ENCODE peak calls at places on chromosomes 5 and 9, in nine cellular contexts. U is choroid plexus epithelial cell, L is PC-9, W is ovary, P is psoas muscle, A is nephron progenitor cell, B is cardiac muscle cell, M is mesothelial cell of epicardium, D is fibroblast of mammary gland. I is an unnamed sample.
A peak's percentile ranks its signal among the peaks of the same experiment; 100 is the strongest.

GRCh38 chr9:14907360-14907685 is 2.9 kb downstream of the FREM1 start:
- DNase-seq in M (no peak), P (no peak), U (no peak), W (no peak), B (peak; percentile 26), D (no peak), A (peak; percentile 13), L (no peak), I (no peak)

GRCh38 chr9:89083626-89084025 is 92.4 kb downstream of the S1PR3 start:
- DNase-seq in M (no peak), P (no peak), A (no peak), L (no peak), W (no peak), U (no peak), D (no peak), B (no peak), I (no peak)

GRCh38 chr9:104746798-104747197 is 685 bp upstream of the NIPSNAP3A start:
- DNase-seq in P (no peak), W (no peak), L (no peak), M (no peak), B (no peak), D (no peak), A (no peak), U (no peak), I (no peak)

GRCh38 chr5:28750236-28750635 is 1711.8 kb upstream of the CDH9 start:
- DNase-seq in A (no peak), M (no peak), P (no peak), W (no peak), B (no peak), L (no peak), D (peak; percentile 0), U (peak; percentile 63), I (no peak)

GRCh38 chr9:113940077-113940476 is 64.0 kb downstream of the ZNF618 start:
- DNase-seq in U (no peak), B (no peak), M (no peak), P (no peak), A (no peak), D (no peak), W (no peak), L (no peak), I (no peak)

GRCh38 chr5:106959447-106959846 is 711.3 kb downstream of the EFNA5 start:
- DNase-seq in W (no peak), U (no peak), P (no peak), A (no peak), L (no peak), B (no peak), D (no peak), M (no peak), I (no peak)

GRCh38 chr5:151523335-151523734 is 67.8 kb downstream of the FAT2 start:
- DNase-seq in A (peak; percentile 27), D (peak; percentile 63), L (peak; percentile 41), B (peak; percentile 22), U (peak; percentile 71), W (no peak), P (no peak), M (no peak), I (peak; percentile 56)

GRCh38 chr9:135479469-135480052 is at the start of gene PPP1R26:
- DNase-seq in A (peak; percentile 66), P (no peak), M (no peak), L (peak; percentile 67), D (no peak), B (peak; percentile 69), U (no peak), W (no peak), I (no peak)

GRCh38 chr9:136054146-136054545 is 40.9 kb downstream of the NACC2 start:
- DNase-seq in M (no peak), B (no peak), U (no peak), P (no peak), L (no peak), A (no peak), W (no peak), D (no peak), I (no peak)

GRCh38 chr5:60343102-60343501 is 356.9 kb downstream of the DEPDC1B start:
- DNase-seq in B (no peak), L (no peak), P (no peak), M (no peak), D (no peak), U (no peak), A (no peak), W (no peak), I (no peak)

GRCh38 chr5:138425079-138425478 is 13.8 kb upstream of the REEP2 start:
- DNase-seq in M (no peak), L (no peak), W (no peak), D (no peak), P (no peak), B (no peak), A (no peak), U (no peak), I (no peak)

GRCh38 chr5:136686192-136686872 is 321.0 kb upstream of the TRPC7 start:
- DNase-seq in M (no peak), A (no peak), B (peak; percentile 44), U (peak; percentile 80), W (no peak), D (peak; percentile 25), L (peak; percentile 42), P (no peak), I (peak; percentile 5)

GRCh38 chr9:2158111-2158610 is 143.0 kb downstream of the SMARCA2 start:
- DNase-seq in P (peak; percentile 59), M (no peak), A (peak; percentile 32), L (peak; percentile 25), U (peak; percentile 84), W (peak; percentile 73), B (peak; percentile 6), D (peak; percentile 80), I (peak; percentile 26)

GRCh38 chr5:1444361-1445189 is 665 bp downstream of the SLC6A3 start:
- DNase-seq in U (no peak), M (no peak), D (no peak), W (no peak), B (no peak), A (peak; percentile 29), P (peak; percentile 46), L (no peak), I (no peak)

GRCh38 chr5:83767409-83767992 is 46.8 kb upstream of the HAPLN1 start:
- DNase-seq in U (no peak), M (no peak), L (no peak), A (no peak), W (no peak), D (peak; percentile 15), B (no peak), P (no peak), I (no peak)

GRCh38 chr5:104412649-104413240 is 850.2 kb upstream of the NUDT12 start:
- DNase-seq in U (peak; percentile 77), L (no peak), A (peak; percentile 15), M (no peak), W (no peak), P (no peak), B (peak; percentile 52), D (peak; percentile 20), I (peak; percentile 44)
- TF ChIP-seq CTCF in U (peak; percentile 90), L (peak; percentile 64), A (peak; percentile 50), M (no peak), W (no peak), P (peak; percentile 25), B (peak; percentile 68), D (peak; percentile 35), I (peak; percentile 59)

GRCh38 chr9:17081351-17081750 is 53.5 kb upstream of the CNTLN start:
- DNase-seq in M (no peak), P (no peak), A (no peak), D (no peak), W (no peak), U (no peak), B (no peak), L (no peak), I (no peak)

GRCh38 chr9:17081814-17082213 is 53.0 kb upstream of the CNTLN start:
- DNase-seq in W (no peak), B (no peak), L (no peak), U (peak; percentile 14), D (no peak), M (no peak), P (no peak), A (no peak), I (no peak)

DNA sequence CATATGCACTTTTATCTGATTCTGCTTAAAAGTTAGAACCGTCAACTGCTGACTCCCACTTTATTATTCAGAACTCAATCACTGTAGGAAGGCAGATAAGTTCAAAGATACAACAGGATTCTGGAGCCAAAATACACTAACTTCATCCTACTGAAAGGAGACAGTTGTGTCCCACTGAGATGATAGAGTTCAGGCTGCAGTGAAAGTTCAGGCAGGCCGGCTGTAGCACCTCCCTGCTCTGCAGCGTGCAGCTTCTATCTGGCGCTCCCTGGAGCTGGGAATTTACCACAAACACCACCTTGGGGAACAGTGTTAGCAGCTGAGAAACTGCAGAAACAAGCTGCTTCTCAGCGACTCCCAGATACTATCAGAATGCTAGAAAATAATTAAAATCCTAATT is 52.5 kb upstream of the CNTLN start:
- DNase-seq in W (peak; percentile 34), P (no peak), M (peak; percentile 44), D (peak; percentile 45), B (peak; percentile 64), A (peak; percentile 33), L (no peak), U (peak; percentile 86), I (peak; percentile 16)
- TF ChIP-seq CTCF in W (no peak), P (no peak), M (no peak), D (peak; percentile 12), B (peak; percentile 22), A (no peak), L (no peak), U (peak; percentile 55), I (no peak)

DNA sequence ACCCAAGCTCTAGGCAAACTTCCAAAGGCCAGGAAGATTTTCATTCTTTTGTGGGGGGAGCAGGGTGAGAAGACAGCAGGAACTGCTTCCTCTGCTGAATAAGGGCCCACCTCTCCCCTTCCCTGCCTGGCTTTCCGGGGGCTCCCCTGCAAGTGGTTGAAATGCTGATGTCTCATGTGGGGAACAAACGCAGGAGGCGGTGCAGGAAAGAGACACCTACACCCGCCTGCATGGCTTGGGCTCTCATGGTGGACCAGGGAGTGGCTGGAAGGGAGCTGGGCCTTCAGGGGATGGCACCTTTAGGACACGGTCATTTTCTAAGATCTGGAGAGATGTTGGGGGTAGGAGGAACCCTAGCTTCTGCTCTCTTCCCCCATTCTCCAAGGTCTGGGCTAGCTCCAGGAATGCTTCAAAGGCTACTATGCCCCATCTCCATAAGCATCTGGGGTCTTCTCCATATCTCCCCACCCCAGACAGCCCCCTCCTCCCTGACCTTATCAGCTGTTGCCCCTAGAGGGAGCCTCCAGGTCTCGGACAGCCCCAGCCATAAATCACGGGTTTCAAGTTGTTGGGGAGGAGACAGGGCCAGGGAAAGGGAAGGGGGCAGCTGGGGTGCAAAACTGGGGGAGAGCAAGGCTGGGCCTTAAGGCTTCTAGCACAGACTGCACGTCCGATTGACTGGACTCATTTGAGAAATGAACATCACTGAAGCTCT is 76.6 kb downstream of the PSD2 start:
- DNase-seq in W (no peak), B (no peak), M (no peak), L (no peak), A (peak; percentile 30), P (peak; percentile 39), U (no peak), D (no peak), I (no peak)
- TF ChIP-seq CTCF in W (no peak), B (no peak), M (no peak), L (no peak), A (peak; percentile 13), P (no peak), U (peak; percentile 23), D (no peak), I (peak; percentile 29)

DNA sequence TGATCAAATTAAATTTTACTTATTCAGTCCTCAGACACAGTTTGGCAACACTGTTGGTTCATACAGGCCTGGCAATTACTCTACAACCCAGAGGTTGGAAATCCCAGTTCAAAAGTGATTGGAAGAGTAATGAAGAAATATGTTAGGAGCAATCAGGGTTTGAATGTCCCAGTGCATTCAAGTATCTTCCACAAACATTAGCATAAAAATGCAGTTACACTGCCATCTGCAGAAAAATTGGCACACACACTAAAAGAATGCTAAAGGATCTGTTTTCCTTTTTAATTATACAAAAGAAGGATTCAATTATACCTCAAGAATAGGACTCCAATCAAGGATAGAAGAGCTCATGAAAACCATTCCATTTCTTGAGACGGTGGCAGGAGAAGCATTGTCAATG is 130.2 kb downstream of the DNAH5 start:
- DNase-seq in W (no peak), B (no peak), P (no peak), M (no peak), A (no peak), D (peak; percentile 1), U (no peak), L (no peak), I (no peak)
- TF ChIP-seq CTCF in W (no peak), B (no peak), P (no peak), M (no peak), A (no peak), D (no peak), U (no peak), L (peak; percentile 34), I (no peak)

I was measured in endothelial cell.